ENCODE peak calls at places on chromosomes 4 and X, in five cellular contexts. W is neuronal stem cell, C is mesenchymal stem cell, L is trophoblast cell, N is H1. F is an unnamed sample.

GRCh38 chrX:99705696-99706095 is 704.4 kb downstream of the PCDH19 start:
- DNase-seq in N (no peak), C (no peak), L (no peak), W (no peak), F (no peak)

GRCh38 chr4:41460641-41461040 is 77.3 kb upstream of the LIMCH1 start:
- DNase-seq in C (no peak), W (no peak), N (no peak), L (no peak), F (no peak)

GRCh38 chrX:42707742-42708141 is 70.2 kb downstream of the PPP1R2C start:
- DNase-seq in W (no peak), L (no peak), C (no peak), N (no peak), F (no peak)

GRCh38 chr4:16524379-16524778 is 298.1 kb upstream of the TAPT1 start:
- DNase-seq in W (no peak), L (no peak), C (no peak), N (no peak), F (no peak)

GRCh38 chrX:44733931-44734330 is 109.9 kb upstream of the DUSP21 start:
- DNase-seq in L (no peak), N (no peak), C (no peak), W (no peak), F (no peak)

GRCh38 chr4:14743601-14744000 is 258.7 kb upstream of the CPEB2 start:
- DNase-seq in C (no peak), N (no peak), W (no peak), L (no peak), F (no peak)

GRCh38 chr4:6732441-6733357 is 16.7 kb downstream of the BLOC1S4 start:
- DNase-seq in N (no peak), L (peak), C (peak), W (no peak), F (no peak)

GRCh38 chr4:40963912-40964478 is 214.2 kb downstream of the NSUN7 start:
- DNase-seq in L (no peak), N (no peak), C (no peak), W (no peak), F (no peak)

GRCh38 chr4:123327346-123327745 is 69.2 kb upstream of the SPRY1 start:
- DNase-seq in N (no peak), W (no peak), C (no peak), L (no peak), F (no peak)

GRCh38 chr4:163193717-163194116 is 27.0 kb upstream of the NAF1 start:
- DNase-seq in C (no peak), W (no peak), L (no peak), N (no peak), F (no peak)

GRCh38 chr4:44760142-44760898 is 34.0 kb upstream of the GNPDA2 start:
- DNase-seq in W (peak), C (peak), N (no peak), L (peak), F (no peak)

GRCh38 chr4:53055274-53055673 is 193.2 kb downstream of the RASL11B start:
- DNase-seq in C (peak), L (no peak), N (no peak), W (no peak), F (no peak)

GRCh38 chr4:105057370-105058096 is 89.1 kb upstream of the TET2 start:
- DNase-seq in W (no peak), N (no peak), L (no peak), C (peak), F (no peak)

GRCh38 chrX:130027569-130027968 is 45.1 kb downstream of the BCORL1 start:
- DNase-seq in W (no peak), L (no peak), C (no peak), N (no peak), F (no peak)

GRCh38 chr4:53595204-53595603 is 3.9 kb upstream of the LNX1 start:
- DNase-seq in L (no peak), N (no peak), W (no peak), C (no peak), F (no peak)

GRCh38 chr4:79526970-79527565 is 119.0 kb upstream of the GK2 start:
- DNase-seq in C (no peak), W (no peak), N (no peak), L (no peak), F (no peak)

GRCh38 chrX:136768469-136769084 is 12.2 kb downstream of the ARHGEF6 start:
- DNase-seq in C (peak), L (peak), W (no peak), N (peak), F (peak)

GRCh38 chr4:52604215-52604614 is 54.9 kb downstream of the USP46 start:
- DNase-seq in N (no peak), W (no peak), C (no peak), L (no peak), F (no peak)

GRCh38 chr4:113069212-113069892 is 19.9 kb downstream of the ANK2 start:
- DNase-seq in N (no peak), L (no peak), W (no peak), C (peak), F (no peak)

GRCh38 chrX:118179161-118179560 is 62.6 kb upstream of the KLHL13 start:
- DNase-seq in W (no peak), N (no peak), L (no peak), C (no peak), F (no peak)

GRCh38 chrX:118183606-118184005 is 67.0 kb upstream of the KLHL13 start:
- DNase-seq in C (no peak), W (no peak), L (no peak), N (no peak), F (no peak)

GRCh38 chrX:118179718-118180117 is 63.1 kb upstream of the KLHL13 start:
- DNase-seq in N (no peak), C (no peak), L (no peak), W (no peak), F (no peak)

GRCh38 chrX:118182050-118182449 is 65.4 kb upstream of the KLHL13 start:
- DNase-seq in N (no peak), L (no peak), C (no peak), W (no peak), F (no peak)

DNA sequence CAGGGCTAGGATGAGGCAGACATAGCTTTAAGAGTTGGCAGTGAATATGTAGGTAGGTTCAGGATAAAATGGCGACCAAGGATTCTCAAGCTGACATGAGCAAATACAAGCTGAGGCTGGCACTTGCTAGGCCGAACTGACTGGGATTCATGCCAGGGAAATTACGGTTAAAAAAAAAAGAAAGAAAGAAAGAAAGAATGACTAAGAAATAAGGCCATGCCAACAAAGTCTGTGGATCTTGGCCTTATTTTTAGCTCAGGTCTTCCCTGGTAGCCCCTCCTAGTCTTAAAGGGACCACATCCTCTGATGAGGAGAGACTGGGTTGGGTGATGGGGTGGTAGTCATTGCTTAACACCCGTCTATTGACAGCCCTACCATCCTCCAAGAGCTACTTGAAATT is 64.4 kb upstream of the KLHL13 start:
- DNase-seq in N (no peak), C (no peak), W (no peak), L (no peak), F (no peak)
- H2BK12ac ChIP-seq in N (no peak), C (no peak), W (no peak), L (no peak), F (no peak)

GRCh38 chr4:18162453-18162852 is 140.9 kb upstream of the LCORL start:
- DNase-seq in W (no peak), N (no peak), L (no peak), C (no peak), F (no peak)
- H2BK12ac ChIP-seq in W (no peak), N (no peak), L (no peak), C (no peak), F (no peak)

GRCh38 chr4:1770791-1771231 is 22.3 kb upstream of the FGFR3 start:
- DNase-seq in N (no peak), W (no peak), L (no peak), C (no peak), F (no peak)

GRCh38 chr4:1772869-1773538 is 20.1 kb upstream of the FGFR3 start:
- DNase-seq in W (no peak), C (no peak), L (peak), N (no peak), F (no peak)

GRCh38 chr4:1770245-1770644 is 22.8 kb upstream of the FGFR3 start:
- DNase-seq in N (no peak), C (no peak), L (no peak), W (no peak), F (no peak)

GRCh38 chr4:1773754-1774153 is 19.3 kb upstream of the FGFR3 start:
- DNase-seq in N (no peak), W (no peak), L (no peak), C (no peak), F (no peak)

GRCh38 chr4:1771555-1772305 is 21.4 kb upstream of the FGFR3 start:
- DNase-seq in L (no peak), C (no peak), N (no peak), W (no peak), F (no peak)
- H2BK12ac ChIP-seq in L (no peak), C (no peak), N (peak), W (peak), F (no peak)

GRCh38 chr4:77376788-77377460 is 219.9 kb downstream of the CCNG2 start:
- DNase-seq in L (no peak), C (no peak), N (no peak), W (no peak), F (peak)

GRCh38 chr4:77372375-77372774 is 215.4 kb downstream of the CCNG2 start:
- DNase-seq in C (no peak), W (no peak), N (no peak), L (no peak), F (no peak)

DNA sequence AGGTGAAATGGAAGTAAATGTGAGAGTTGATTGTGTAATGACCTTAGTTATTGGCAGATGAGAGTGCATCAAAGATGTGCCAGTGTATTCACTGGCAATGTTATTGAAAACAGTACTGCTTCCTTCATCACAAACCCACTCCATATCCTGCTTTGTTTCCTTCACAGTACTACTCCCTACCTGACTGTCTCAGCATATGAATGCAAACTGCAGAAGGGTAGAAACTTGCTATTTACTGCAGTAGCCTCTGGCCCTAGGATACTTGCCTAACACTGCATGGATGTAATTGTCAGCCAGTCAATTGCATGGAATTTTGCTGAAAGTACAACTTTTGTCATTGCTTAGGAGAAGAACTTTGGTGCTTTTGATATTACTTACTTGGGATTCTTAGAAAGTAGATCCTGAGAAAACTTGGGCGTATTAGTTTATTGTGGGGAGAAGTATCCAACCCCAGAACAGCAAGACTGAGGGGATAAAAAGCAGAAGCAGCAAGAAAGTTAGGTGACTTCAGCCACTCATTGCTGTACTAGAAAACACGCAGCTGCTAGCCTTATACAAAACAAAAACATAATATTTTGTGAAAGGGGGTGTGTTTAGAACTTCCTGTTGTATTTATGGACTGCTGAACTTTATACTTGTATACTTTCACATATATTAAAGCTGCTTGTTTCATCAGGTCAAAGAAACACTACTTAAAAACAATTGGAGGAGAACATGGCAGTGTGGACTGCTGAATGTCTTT is 219.0 kb downstream of the CCNG2 start:
- DNase-seq in W (no peak), C (no peak), L (no peak), N (no peak), F (no peak)
- H2BK12ac ChIP-seq in W (no peak), C (no peak), L (no peak), N (no peak), F (no peak)

GRCh38 chrX:8834393-8834792 is 33.2 kb upstream of the FAM9A start:
- DNase-seq in W (no peak), C (no peak), L (no peak), N (no peak), F (no peak)
- H2BK12ac ChIP-seq in W (no peak), C (no peak), L (no peak), N (no peak), F (no peak)

DNA sequence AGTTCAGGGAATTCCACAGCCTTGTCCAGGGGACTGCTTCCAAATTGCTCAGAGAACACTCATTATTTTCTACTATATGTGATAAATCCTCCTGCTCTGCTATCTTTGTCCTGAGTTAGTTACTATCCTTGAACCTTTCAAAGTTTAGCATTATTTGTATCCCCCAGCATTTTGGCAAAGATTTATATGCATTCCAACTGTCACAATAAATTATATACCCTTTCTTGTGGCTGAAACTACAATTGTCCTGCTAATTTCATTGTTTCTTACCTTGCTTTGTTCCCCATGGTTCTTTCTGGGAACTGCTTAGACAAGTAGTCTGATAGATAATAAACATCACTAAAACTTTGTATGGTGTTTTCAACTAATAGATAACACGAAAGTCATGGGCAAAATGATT is 40.5 kb downstream of the TECRL start:
- DNase-seq in C (no peak), L (no peak), W (no peak), N (no peak), F (no peak)
- H2BK12ac ChIP-seq in C (no peak), L (no peak), W (no peak), N (no peak), F (no peak)

DNA sequence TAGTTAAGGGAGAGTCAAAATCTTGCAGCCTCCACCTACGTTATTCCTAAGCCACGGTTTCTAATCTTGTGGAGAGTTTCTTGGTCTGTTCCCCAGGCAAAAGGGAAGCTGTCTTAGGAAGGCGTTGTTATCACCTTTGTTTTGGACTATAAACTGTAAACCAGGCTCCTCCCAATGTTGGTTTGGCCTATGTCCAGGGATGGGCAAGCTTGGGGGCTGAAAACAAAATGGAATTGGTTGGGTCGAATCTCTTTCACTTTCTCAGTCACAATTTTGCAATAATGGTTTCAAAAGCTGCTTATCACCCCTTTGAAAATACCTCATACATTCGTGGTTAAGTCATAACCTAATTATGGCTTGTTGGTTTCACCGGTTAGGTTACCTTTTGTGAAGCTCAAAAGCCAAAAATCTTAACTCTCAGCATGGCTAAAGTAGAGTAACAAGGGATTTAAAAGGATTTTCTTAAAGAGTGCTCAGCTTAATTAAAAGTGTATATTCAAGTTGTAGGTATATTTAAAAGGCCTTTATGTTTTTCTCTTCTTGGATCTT is 232.1 kb downstream of the CHM start:
- DNase-seq in C (no peak), N (no peak), W (no peak), L (no peak), F (no peak)
- H2BK12ac ChIP-seq in C (no peak), N (no peak), W (no peak), L (no peak), F (no peak)

DNA sequence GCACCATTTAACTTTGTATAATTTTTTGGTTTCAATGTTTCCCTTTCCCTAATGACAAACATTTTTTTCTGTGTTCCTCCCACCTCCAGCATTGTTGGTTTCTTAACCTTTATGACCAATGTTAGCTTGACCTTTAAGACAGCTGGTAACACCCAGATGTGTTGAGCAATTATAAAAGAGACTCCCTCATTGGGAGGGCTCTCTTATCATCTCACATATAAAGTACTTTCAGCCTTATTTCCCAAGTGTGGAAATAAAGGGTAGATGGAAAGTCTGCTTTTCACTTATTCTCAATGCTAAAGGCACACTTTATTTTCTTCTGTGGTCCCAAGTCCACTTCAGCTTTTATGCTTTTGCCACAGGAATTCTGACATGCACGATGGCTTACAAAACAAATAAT is 1420.4 kb downstream of the RAPGEF2 start:
- DNase-seq in W (no peak), L (no peak), N (no peak), C (peak), F (no peak)
- H2BK12ac ChIP-seq in W (no peak), L (no peak), N (no peak), C (no peak), F (no peak)

DNA sequence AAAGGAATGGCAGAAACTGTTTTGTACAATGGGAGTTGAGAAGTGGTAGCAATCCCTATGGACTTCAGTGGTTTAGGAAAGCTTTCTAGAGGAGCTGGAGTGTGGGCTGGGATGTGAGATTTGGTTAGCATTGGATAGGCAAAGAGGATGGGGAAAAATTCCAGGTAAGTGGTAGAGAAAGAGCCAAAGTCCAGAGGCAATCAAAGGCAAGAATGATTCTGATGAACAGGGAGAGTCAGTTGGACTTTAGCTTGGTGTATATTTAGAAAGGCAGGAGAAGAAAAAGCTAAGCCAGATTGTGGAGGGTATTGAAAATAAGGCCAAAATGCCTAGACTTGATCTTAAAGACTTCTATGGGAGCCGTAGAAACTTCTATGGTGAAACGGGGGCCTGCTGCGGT is 3.7 kb upstream of the VSIG4 start:
- DNase-seq in C (no peak), L (no peak), W (no peak), N (no peak), F (no peak)
- H2BK12ac ChIP-seq in C (no peak), L (no peak), W (no peak), N (no peak), F (no peak)

F was measured in H9.